ENCODE peak calls at places on chromosomes 4 and X, in five cellular contexts. Z is stimulated activated CD4-positive, alpha-beta T cell treated with anti-CD3 and anti-CD28 coated beads, Interleukin-12 subunit alpha, Interleukin-12 subunit beta, amount 100 ng/mL, for 48 hours; U is GM23248; W is stomach; Q is AG08396. N is an unnamed sample.

GRCh38 chr4:1000686-1001260 is 7.6 kb upstream of the SLC26A1 start:
- DNase-seq in W (no peak), Q (no peak), Z (no peak), U (no peak), N (no peak)

GRCh38 chr4:20180509-20180908 is 71.2 kb upstream of the SLIT2 start:
- DNase-seq in W (no peak), Q (no peak), Z (no peak), U (no peak), N (no peak)

GRCh38 chr4:55397024-55397520 is 1.3 kb downstream of the TMEM165 start:
- DNase-seq in Q (no peak), Z (no peak), W (no peak), U (peak; percentile 71), N (no peak)

GRCh38 chrX:72048515-72049455 is 82.9 kb downstream of the RTL5 start:
- DNase-seq in Q (no peak), Z (no peak), U (no peak), W (no peak), N (no peak)

GRCh38 chrX:75547783-75548182 is 24.9 kb upstream of the ZDHHC15 start:
- DNase-seq in W (peak; percentile 57), Z (no peak), U (peak; percentile 0), Q (no peak), N (no peak)

GRCh38 chr4:185833055-185833598 is 21.1 kb upstream of the SORBS2 start:
- DNase-seq in U (no peak), Z (no peak), W (no peak), Q (no peak), N (no peak)

GRCh38 chr4:121551271-121551670 is 145.5 kb downstream of the ANXA5 start:
- DNase-seq in U (peak; percentile 10), Z (no peak), W (no peak), Q (no peak), N (no peak)

GRCh38 chr4:153028535-153028934 is 92.4 kb downstream of the FHDC1 start:
- DNase-seq in Z (no peak), Q (no peak), U (no peak), W (no peak), N (no peak)

GRCh38 chrX:124699876-124700275 is 353.5 kb downstream of the SH2D1A start:
- DNase-seq in Z (no peak), W (no peak), Q (no peak), U (no peak), N (no peak)

GRCh38 chrX:18464500-18464899 is 39.1 kb downstream of the CDKL5 start:
- DNase-seq in Z (no peak), U (no peak), W (no peak), Q (no peak), N (no peak)

GRCh38 chr4:60116592-60116991 is 1083.5 kb upstream of the ADGRL3 start:
- DNase-seq in Q (no peak), U (no peak), Z (no peak), W (no peak), N (no peak)

GRCh38 chr4:16636911-16637630 is 261.4 kb downstream of the LDB2 start:
- DNase-seq in U (peak; percentile 38), Z (no peak), W (no peak), Q (no peak), N (no peak)

GRCh38 chr4:2254665-2255500 is 7.0 kb downstream of the MXD4 start:
- DNase-seq in Z (no peak), W (peak; percentile 20), Q (no peak), U (no peak), N (no peak)

GRCh38 chr4:136864580-136865185 is 667.6 kb downstream of the PCDH18 start:
- DNase-seq in Z (peak; percentile 45), Q (peak; percentile 16), U (peak; percentile 80), W (no peak), N (no peak)

GRCh38 chr4:122758033-122758432 is 25.5 kb downstream of the BBS12 start:
- DNase-seq in Q (peak; percentile 5), W (no peak), U (peak; percentile 69), Z (no peak), N (no peak)

GRCh38 chr4:170672571-170672970 is 582.8 kb upstream of the AADAT start:
- DNase-seq in Q (no peak), Z (no peak), W (no peak), U (peak; percentile 36), N (peak; percentile 5)

GRCh38 chrX:119236599-119237525 is 777 bp downstream of the PGRMC1 start:
- DNase-seq in Q (peak; percentile 45), W (peak; percentile 32), U (peak; percentile 76), Z (no peak), N (no peak)

GRCh38 chr4:83947811-83948210 is 411.9 kb downstream of the GPAT3 start:
- DNase-seq in W (no peak), Q (no peak), Z (no peak), U (no peak), N (no peak)

GRCh38 chr4:174592985-174593335 is 70.7 kb upstream of the HPGD start:
- DNase-seq in W (no peak), Z (no peak), U (peak; percentile 84), Q (peak; percentile 52), N (no peak)

GRCh38 chr4:162149644-162150043 is 14.2 kb downstream of the FSTL5 start:
- DNase-seq in W (no peak), Q (no peak), Z (no peak), U (no peak), N (no peak)

GRCh38 chr4:1550122-1551070 is 133.7 kb downstream of the FAM53A start:
- DNase-seq in Z (no peak), U (no peak), Q (no peak), W (no peak), N (no peak)

GRCh38 chr4:81052119-81053068 is 21.9 kb downstream of the BMP3 start:
- DNase-seq in W (peak; percentile 52), Z (peak; percentile 39), U (peak; percentile 61), Q (peak; percentile 37), N (no peak)

GRCh38 chr4:16757080-16757521 is 141.3 kb downstream of the LDB2 start:
- DNase-seq in Q (peak; percentile 12), Z (no peak), U (peak; percentile 83), W (no peak), N (no peak)

GRCh38 chrX:40090961-40091360 is 6.8 kb downstream of the BCOR start:
- DNase-seq in Z (no peak), Q (no peak), W (no peak), U (no peak), N (no peak)

GRCh38 chr4:8771258-8771590 is 100.4 kb downstream of the HMX1 start:
- DNase-seq in U (no peak), W (no peak), Q (no peak), Z (no peak), N (no peak)

GRCh38 chrX:39335447-39336235 is 534.4 kb downstream of the MID1IP1 start:
- DNase-seq in Z (no peak), Q (no peak), W (no peak), U (no peak), N (no peak)

GRCh38 chr4:136690363-136690762 is 841.9 kb downstream of the PCDH18 start:
- DNase-seq in Q (no peak), U (no peak), W (no peak), Z (no peak), N (no peak)

GRCh38 chr4:48271048-48271452 is 1.4 kb upstream of the TEC start:
- DNase-seq in Z (no peak), U (no peak), W (no peak), Q (no peak), N (no peak)

GRCh38 chr4:174314274-174314673 is 30.6 kb downstream of the CEP44 start:
- DNase-seq in U (no peak), Q (no peak), W (no peak), Z (no peak), N (no peak)

GRCh38 chrX:31217111-31217510 is 145.3 kb upstream of the FTHL17 start:
- DNase-seq in W (no peak), Z (no peak), U (no peak), Q (no peak), N (no peak)

GRCh38 chrX:9204560-9204959 is 170.6 kb upstream of the FAM9B start:
- DNase-seq in Q (no peak), U (peak; percentile 54), Z (no peak), W (no peak), N (no peak)

GRCh38 chrX:10892605-10893225 is 218.4 kb upstream of the HCCS start:
- DNase-seq in Q (no peak), U (peak; percentile 56), Z (no peak), W (no peak), N (no peak)

GRCh38 chr4:185682236-185682635 is 129.8 kb downstream of the SORBS2 start:
- DNase-seq in W (no peak), Z (no peak), Q (peak; percentile 11), U (peak; percentile 70), N (peak; percentile 19)

N was measured in H54.